ENCODE peak calls at places on chromosomes 13 and 19, in four cellular contexts. K is cerebellar cortex; T is pons; D is stimulated activated CD8-positive, alpha-beta memory T cell treated with anti-CD3 and anti-CD28 coated beads, Interleukin-7, amount 100 ng/mL, for 1 hour. U is an unnamed sample.

GRCh38 chr13:41408061-41408460 is 49.3 kb upstream of the RGCC start:
- DNase-seq in T (no peak), K (no peak), D (no peak), U (no peak)

GRCh38 chr13:95137096-95137495 is 164.2 kb downstream of the ABCC4 start:
- DNase-seq in K (no peak), T (no peak), D (no peak), U (no peak)

GRCh38 chr13:35478384-35479222 is 2.1 kb upstream of the MAB21L1 start:
- DNase-seq in D (no peak), K (peak), T (no peak), U (no peak)

GRCh38 chr19:38691938-38692457 is 44.5 kb downstream of the ACTN4 start:
- DNase-seq in K (no peak), D (no peak), T (no peak), U (no peak)

GRCh38 chr13:73070451-73070850 is 11.6 kb downstream of the KLF5 start:
- DNase-seq in D (no peak), K (no peak), T (no peak), U (no peak)

GRCh38 chr19:17340302-17340870 is 3.0 kb downstream of the GTPBP3 start:
- DNase-seq in K (peak), T (no peak), D (no peak), U (no peak)

GRCh38 chr19:35963514-35963913 is 27.3 kb downstream of the LRFN3 start:
- DNase-seq in T (no peak), K (peak), D (no peak), U (peak)

GRCh38 chr13:107258599-107259187 is 690.8 kb upstream of the ARGLU1 start:
- DNase-seq in D (no peak), T (no peak), K (no peak), U (no peak)

GRCh38 chr19:13055213-13056051 is 47.2 kb downstream of the LYL1 start:
- DNase-seq in T (no peak), D (no peak), K (peak), U (no peak)

GRCh38 chr19:52007436-52007804 is 591 bp downstream of the ZNF615 start:
- DNase-seq in K (no peak), D (no peak), T (no peak), U (peak)

GRCh38 chr13:98570929-98571372 is 6.0 kb downstream of the STK24 start:
- DNase-seq in T (peak), D (no peak), K (no peak), U (no peak)

GRCh38 chr13:93172109-93172508 is 54.5 kb upstream of the GPC6 start:
- DNase-seq in T (no peak), D (no peak), K (peak), U (no peak)

GRCh38 chr13:57666554-57666953 is 35.0 kb downstream of the PCDH17 start:
- DNase-seq in T (peak), D (no peak), K (no peak), U (no peak)

GRCh38 chr19:38401148-38401547 is 1.7 kb upstream of the FAM98C start:
- DNase-seq in T (no peak), K (no peak), D (no peak), U (no peak)

GRCh38 chr19:50906217-50906616 is 5.0 kb downstream of the KLK4 start:
- DNase-seq in K (peak), T (no peak), D (no peak), U (no peak)

GRCh38 chr19:29672933-29673336 is 7.7 kb downstream of the PLEKHF1 start:
- DNase-seq in D (peak), T (no peak), K (no peak), U (no peak)

GRCh38 chr19:30056580-30056979 is 114.5 kb downstream of the URI1 start:
- DNase-seq in K (no peak), D (no peak), T (no peak), U (no peak)

GRCh38 chr19:12043752-12044422 is 8.4 kb upstream of the ZNF433 start:
- DNase-seq in K (no peak), D (no peak), T (no peak), U (no peak)

GRCh38 chr13:101424381-101425155 is 8.3 kb upstream of the NALCN start:
- DNase-seq in K (no peak), T (peak), D (no peak), U (peak)

GRCh38 chr13:23505007-23505406 is 65.2 kb upstream of the TNFRSF19 start:
- DNase-seq in K (no peak), D (no peak), T (no peak), U (no peak)

GRCh38 chr13:73598021-73598712 is 536.0 kb downstream of the KLF12 start:
- DNase-seq in D (no peak), T (no peak), K (no peak), U (no peak)

GRCh38 chr19:31498781-31499180 is 149.5 kb upstream of the TSHZ3 start:
- DNase-seq in D (no peak), T (no peak), K (no peak), U (no peak)

GRCh38 chr13:54599413-54599812 is 1570.8 kb downstream of the OLFM4 start:
- DNase-seq in T (no peak), D (no peak), K (no peak), U (no peak)

GRCh38 chr19:4186087-4186993 is 3.9 kb downstream of the ANKRD24 start:
- DNase-seq in K (peak), D (peak), T (peak), U (peak)

GRCh38 chr13:30408319-30409101 is 13.8 kb upstream of the UBE2L5 start:
- DNase-seq in T (peak), D (peak), K (peak), U (peak)

GRCh38 chr19:4916292-4917082 is 7.2 kb downstream of the UHRF1 start:
- DNase-seq in T (no peak), K (no peak), D (no peak), U (peak)

GRCh38 chr13:34308725-34309124 is 490.8 kb downstream of the RFC3 start:
- DNase-seq in D (no peak), T (no peak), K (no peak), U (no peak)

GRCh38 chr19:48874309-48875135 is 2.3 kb downstream of the PPP1R15A start:
- DNase-seq in K (peak), D (no peak), T (peak), U (no peak)

GRCh38 chr13:39037410-39037879 is 444 bp downstream of the PROSER1 start:
- DNase-seq in T (no peak), K (no peak), D (peak), U (no peak)

GRCh38 chr19:6412111-6412999 is 12.3 kb downstream of the KHSRP start:
- DNase-seq in D (peak), K (peak), T (no peak), U (no peak)

U was measured in midbrain.